ENCODE peak calls at places on chromosomes 13 and 19, in seven cellular contexts. N is transverse colon, E is SK-N-SH, C is stomach, T is H1, L is suprapubic skin, D is K562. Z is an unnamed sample.

GRCh38 chr19:5172859-5173577 is 167.6 kb downstream of the PTPRS start:
- DNase-seq in D (peak), L (no peak), C (no peak), T (no peak), N (no peak), E (no peak), Z (no peak)

GRCh38 chr13:105144020-105144419 is 1391.4 kb downstream of the EFNB2 start:
- DNase-seq in D (no peak), N (no peak), L (no peak), T (no peak), C (no peak), E (no peak), Z (no peak)

GRCh38 chr19:21202865-21203494 is 61.1 kb downstream of the ZNF431 start:
- DNase-seq in L (no peak), T (peak), D (peak), E (peak), C (no peak), N (no peak), Z (no peak)

GRCh38 chr13:108195146-108195545 is 20.2 kb downstream of the LIG4 start:
- DNase-seq in T (no peak), N (no peak), D (no peak), E (no peak), L (no peak), C (no peak), Z (no peak)

GRCh38 chr19:42269518-42270345 is 680 bp downstream of the CIC start:
- DNase-seq in N (no peak), E (no peak), D (no peak), L (peak), T (no peak), C (no peak), Z (no peak)

GRCh38 chr13:97295279-97296182 is 73.4 kb downstream of the MBNL2 start:
- DNase-seq in C (no peak), T (no peak), L (no peak), N (no peak), D (peak), E (no peak), Z (no peak)

GRCh38 chr19:53892981-53893325 is 11.0 kb downstream of the PRKCG start:
- DNase-seq in C (no peak), E (peak), L (no peak), T (no peak), D (peak), N (no peak), Z (no peak)

GRCh38 chr19:29841559-29842367 is 30.0 kb downstream of the CCNE1 start:
- DNase-seq in D (no peak), N (no peak), C (no peak), T (no peak), E (peak), L (no peak), Z (peak)

GRCh38 chr19:30148803-30149202 is 206.8 kb downstream of the URI1 start:
- DNase-seq in N (no peak), T (no peak), C (no peak), E (no peak), L (no peak), D (no peak), Z (no peak)

GRCh38 chr19:45097776-45098520 is 5.0 kb downstream of the PPP1R37 start:
- DNase-seq in D (peak), L (no peak), N (no peak), T (no peak), E (no peak), C (peak), Z (no peak)

GRCh38 chr19:6271721-6272410 is 7.9 kb downstream of the MLLT1 start:
- DNase-seq in E (peak), D (peak), N (peak), T (no peak), L (peak), C (peak), Z (peak)

GRCh38 chr13:79485014-79485441 is 4.1 kb downstream of the NDFIP2 start:
- DNase-seq in L (no peak), N (peak), D (no peak), T (no peak), C (peak), E (no peak), Z (no peak)

GRCh38 chr19:13665125-13665903 is 99.0 kb upstream of the MRI1 start:
- DNase-seq in N (no peak), C (no peak), D (no peak), E (no peak), T (no peak), L (no peak), Z (no peak)

GRCh38 chr13:80338781-80339577 is 1.9 kb downstream of the SPRY2 start:
- DNase-seq in E (peak), D (peak), L (peak), N (peak), T (peak), C (peak), Z (peak)

GRCh38 chr19:29672933-29673336 is 7.7 kb downstream of the PLEKHF1 start:
- DNase-seq in D (no peak), L (no peak), E (no peak), C (peak), T (no peak), N (peak), Z (no peak)

GRCh38 chr19:33373701-33374405 is at the start of gene CEBPG:
- DNase-seq in E (peak), C (peak), N (peak), D (peak), L (no peak), T (peak), Z (no peak)

GRCh38 chr13:114131581-114132418 is 623 bp downstream of the RASA3 start:
- DNase-seq in C (no peak), N (no peak), L (no peak), D (peak), E (peak), T (no peak), Z (no peak)

GRCh38 chr13:112721198-112722104 is 31.6 kb downstream of the ATP11A start:
- DNase-seq in T (no peak), N (no peak), D (peak), L (no peak), E (no peak), C (no peak), Z (no peak)

GRCh38 chr13:66886248-66886647 is 343.9 kb downstream of the PCDH9 start:
- DNase-seq in E (no peak), C (no peak), T (no peak), D (no peak), L (no peak), N (no peak), Z (no peak)

GRCh38 chr13:94660695-94661324 is 51.5 kb downstream of the SOX21 start:
- DNase-seq in T (no peak), C (no peak), N (no peak), D (peak), E (peak), L (no peak), Z (no peak)

GRCh38 chr13:96636310-96636709 is 358.0 kb downstream of the OXGR1 start:
- DNase-seq in L (no peak), E (no peak), C (no peak), D (no peak), T (no peak), N (no peak), Z (no peak)

GRCh38 chr13:70203661-70204229 is 95.5 kb upstream of the KLHL1 start:
- DNase-seq in E (no peak), C (no peak), D (no peak), N (no peak), T (no peak), L (no peak), Z (no peak)

GRCh38 chr19:49129238-49129583 is 9.9 kb downstream of the PPFIA3 start:
- DNase-seq in L (no peak), T (peak), E (peak), C (no peak), N (no peak), D (peak), Z (no peak)
- H3K27ac ChIP-seq in L (no peak), T (no peak), E (no peak), C (no peak), N (no peak), D (peak), Z (no peak)

GRCh38 chr19:48858984-48859710 is 9.3 kb downstream of the PLEKHA4 start:
- DNase-seq in C (no peak), D (peak), E (no peak), T (peak), N (peak), L (no peak), Z (no peak)
- TF ChIP-seq POLR2AphosphoS5 in C (no peak), D (peak), E (no peak), T (no peak), N (no peak), L (no peak), Z (no peak)

DNA sequence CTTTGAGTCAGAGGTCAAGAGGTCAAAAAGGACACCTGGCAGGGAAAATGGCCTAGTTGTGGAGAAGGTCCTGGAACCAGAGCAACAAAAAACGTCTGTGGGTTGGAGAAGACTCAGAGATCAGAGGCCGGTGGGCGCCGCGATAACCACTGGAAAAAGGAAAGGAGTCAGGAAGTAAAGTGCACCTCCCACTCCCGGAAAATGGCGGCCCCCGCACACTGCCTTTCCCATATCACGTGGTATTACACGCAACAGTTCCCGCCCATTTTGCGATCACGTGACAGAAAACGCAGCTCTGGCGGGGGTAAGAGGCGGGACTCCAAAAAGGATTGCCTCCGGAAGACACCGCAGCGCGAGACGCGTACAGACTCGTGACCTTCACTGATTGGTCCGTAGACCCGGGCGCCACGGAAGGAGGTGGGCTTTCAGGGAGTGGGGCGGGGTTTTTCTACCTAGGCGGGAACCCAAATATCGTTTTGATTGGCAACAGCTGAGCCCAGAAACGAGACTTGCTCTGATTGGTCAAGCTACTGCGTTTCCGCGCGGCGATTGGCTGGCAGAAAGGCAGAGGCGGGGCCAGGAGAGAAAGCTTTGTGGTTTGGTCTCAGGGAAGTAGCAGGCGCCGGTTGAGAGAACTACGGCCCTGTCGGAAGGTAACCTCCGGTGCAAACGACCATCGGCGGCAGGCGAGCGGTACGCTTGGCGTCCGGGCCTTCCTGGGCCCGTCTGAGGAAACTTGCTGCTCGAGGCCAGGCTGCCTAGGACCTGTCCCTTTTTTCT is at the start of gene ACTMAP:
- DNase-seq in L (peak), N (peak), E (peak), D (peak), C (peak), T (peak), Z (peak)
- TF ChIP-seq EP300 in L (no peak), N (no peak), E (no peak), D (no peak), C (peak), T (peak), Z (no peak)

DNA sequence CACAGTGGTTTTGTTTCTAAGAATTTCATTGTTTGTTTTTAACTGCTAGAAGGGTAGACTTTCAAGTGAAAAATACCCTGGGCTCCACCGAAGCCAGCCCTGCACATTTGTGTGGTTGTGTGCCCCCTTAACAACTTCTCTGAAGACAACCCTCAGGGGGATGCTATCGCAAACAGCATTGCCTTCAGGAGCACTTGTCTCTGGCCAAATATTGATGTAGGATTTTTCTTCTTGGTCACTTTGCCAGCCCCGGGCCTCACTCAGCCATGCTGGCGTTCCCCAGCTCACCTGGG is 69.2 kb upstream of the SERP2 start:
- DNase-seq in E (no peak), C (no peak), T (no peak), L (no peak), D (no peak), N (no peak), Z (no peak)
- H3K27ac ChIP-seq in E (no peak), C (no peak), T (no peak), L (no peak), D (no peak), N (peak), Z (peak)

GRCh38 chr19:49499030-49499670 is 2.9 kb downstream of the RPS11 start:
- DNase-seq in D (peak), T (no peak), N (no peak), C (no peak), E (no peak), L (no peak), Z (no peak)

GRCh38 chr19:49497790-49498106 is 1.5 kb downstream of the RPS11 start:
- DNase-seq in T (no peak), N (no peak), C (no peak), L (no peak), D (no peak), E (no peak), Z (no peak)

GRCh38 chr19:49498475-49498874 is 2.2 kb downstream of the RPS11 start:
- DNase-seq in C (no peak), E (no peak), D (no peak), L (no peak), T (no peak), N (no peak), Z (no peak)

GRCh38 chr19:49496574-49497008 is 357 bp downstream of the RPS11 start:
- DNase-seq in E (no peak), T (no peak), D (no peak), N (no peak), L (no peak), C (no peak), Z (no peak)

GRCh38 chr19:49497047-49497789 is 984 bp downstream of the RPS11 start:
- DNase-seq in C (peak), E (peak), L (peak), T (no peak), N (peak), D (peak), Z (no peak)
- TF ChIP-seq POLR2AphosphoS5 in C (peak), E (peak), L (no peak), T (peak), N (peak), D (peak), Z (peak)

DNA sequence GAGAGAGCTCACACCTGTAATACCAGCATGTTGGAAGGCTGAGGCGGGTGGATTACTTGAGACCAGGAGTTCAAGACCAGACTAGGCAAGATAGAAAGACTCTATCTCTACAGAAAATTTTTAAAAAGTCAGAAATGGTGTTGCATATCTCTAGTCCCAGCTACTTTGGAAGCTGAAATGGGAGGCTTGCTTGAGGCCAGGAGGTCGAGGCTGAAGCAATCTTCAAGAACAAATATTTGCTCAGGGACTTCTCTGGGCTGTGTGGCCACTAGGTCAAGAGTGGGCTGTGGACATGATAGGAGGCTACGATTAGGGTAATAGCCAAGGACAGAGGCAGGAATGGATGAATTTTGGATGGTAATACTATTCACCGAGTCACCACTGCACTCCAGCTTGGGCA is 135.8 kb upstream of the PEG3 start:
- DNase-seq in N (no peak), C (no peak), D (no peak), E (no peak), L (no peak), T (no peak), Z (no peak)
- TF ChIP-seq EP300 in N (no peak), C (no peak), D (no peak), E (no peak), L (no peak), T (no peak), Z (no peak)

GRCh38 chr19:16596399-16596798 is 24.2 kb upstream of the SLC35E1 start:
- DNase-seq in E (no peak), C (no peak), L (no peak), D (no peak), T (no peak), N (no peak), Z (no peak)

GRCh38 chr19:16593181-16593580 is 21.0 kb upstream of the SLC35E1 start:
- DNase-seq in C (no peak), T (no peak), E (no peak), D (no peak), L (no peak), N (no peak), Z (no peak)

GRCh38 chr19:16594131-16594586 is 21.9 kb upstream of the SLC35E1 start:
- DNase-seq in C (no peak), E (no peak), L (no peak), T (no peak), N (peak), D (no peak), Z (no peak)

GRCh38 chr19:16594681-16595091 is 22.5 kb upstream of the SLC35E1 start:
- DNase-seq in D (no peak), T (no peak), L (no peak), N (no peak), E (no peak), C (no peak), Z (no peak)

GRCh38 chr19:16595097-16595496 is 22.9 kb upstream of the SLC35E1 start:
- DNase-seq in D (no peak), N (no peak), C (no peak), L (no peak), E (no peak), T (no peak), Z (no peak)
- H3K27ac ChIP-seq in D (no peak), N (no peak), C (no peak), L (no peak), E (no peak), T (no peak), Z (no peak)

GRCh38 chr13:99269627-99270252 is 11.6 kb upstream of the GPR18 start:
- DNase-seq in E (peak), N (no peak), L (no peak), T (no peak), C (no peak), D (no peak), Z (no peak)
- TF ChIP-seq POLR2AphosphoS5 in E (no peak), N (no peak), L (no peak), T (no peak), C (peak), D (no peak), Z (no peak)

GRCh38 chr19:19320362-19321142 is at the start of the genes MAU2 and SUGP1:
- DNase-seq in E (peak), L (peak), C (peak), T (peak), N (peak), D (peak), Z (peak)
- TF ChIP-seq EP300 in E (peak), L (no peak), C (no peak), T (peak), N (no peak), D (no peak), Z (no peak)

GRCh38 chr13:39196957-39197644 is 158.8 kb downstream of the NHLRC3 start:
- DNase-seq in C (no peak), E (no peak), N (no peak), T (no peak), L (no peak), D (no peak), Z (no peak)

GRCh38 chr13:39197645-39198007 is 159.4 kb downstream of the NHLRC3 start:
- DNase-seq in N (no peak), C (no peak), D (no peak), T (no peak), E (no peak), L (no peak), Z (no peak)

GRCh38 chr13:39202746-39203145 is 164.5 kb downstream of the NHLRC3 start:
- DNase-seq in L (no peak), C (no peak), N (no peak), E (no peak), T (no peak), D (no peak), Z (no peak)

GRCh38 chr13:39201075-39201630 is 162.9 kb downstream of the NHLRC3 start:
- DNase-seq in N (no peak), E (no peak), C (no peak), L (no peak), D (no peak), T (no peak), Z (no peak)
- H3K27ac ChIP-seq in N (no peak), E (no peak), C (no peak), L (no peak), D (no peak), T (no peak), Z (no peak)

Z was measured in esophagus muscularis mucosa.